ENCODE peak calls at places on chromosomes 11 and 22, in four cellular contexts. T, M, W and D are unnamed samples.

GRCh38 chr11:135033545-135033944 is 621.5 kb upstream of the B3GAT1 start:
- DNase-seq in W (no peak), M (no peak), T (peak; percentile 82), D (no peak)

GRCh38 chr22:50473855-50474671 is 772 bp downstream of the SBF1 start:
- DNase-seq in W (no peak), T (peak; percentile 69), M (peak; percentile 26), D (no peak)

GRCh38 chr11:13141731-13142724 is 132.9 kb downstream of the RASSF10 start:
- DNase-seq in M (no peak), W (no peak), T (no peak), D (no peak)

GRCh38 chr11:117597083-117597482 is 199.9 kb downstream of the DSCAML1 start:
- DNase-seq in W (peak; percentile 20), T (peak; percentile 89), M (no peak), D (no peak)

GRCh38 chr11:76025068-76025467 is 181.2 kb downstream of the WNT11 start:
- DNase-seq in M (no peak), W (no peak), T (no peak), D (no peak)

GRCh38 chr11:19753451-19754041 is 40.9 kb downstream of the NAV2 start:
- DNase-seq in W (no peak), M (no peak), T (no peak), D (no peak)

GRCh38 chr11:117997436-117998200 is 11.4 kb downstream of the IL10RA start:
- DNase-seq in T (no peak), M (no peak), W (no peak), D (no peak)

GRCh38 chr11:8658210-8658968 is 24.1 kb downstream of the TRIM66 start:
- DNase-seq in M (no peak), T (no peak), W (no peak), D (no peak)

GRCh38 chr11:128632151-128632791 is 44.9 kb upstream of the ETS1 start:
- DNase-seq in T (no peak), M (no peak), W (no peak), D (no peak)

GRCh38 chr22:38051900-38052862 is 5.0 kb upstream of the PICK1 start:
- DNase-seq in M (peak; percentile 70), W (peak; percentile 60), T (peak; percentile 68), D (peak; percentile 81)

GRCh38 chr22:20889025-20889704 is 28.0 kb upstream of the CRKL start:
- DNase-seq in M (no peak), T (no peak), W (no peak), D (no peak)

GRCh38 chr11:73308963-73309960 is 1.2 kb downstream of the ARHGEF17 start:
- DNase-seq in W (no peak), T (peak; percentile 97), M (no peak), D (no peak)

GRCh38 chr11:107827041-107827440 is 31.5 kb downstream of the SLC35F2 start:
- DNase-seq in T (no peak), M (no peak), W (no peak), D (no peak)

GRCh38 chr11:64230985-64231365 is 627 bp downstream of the DNAJC4 start:
- DNase-seq in W (no peak), M (no peak), T (no peak), D (no peak)

GRCh38 chr11:68928481-68928880 is 24.8 kb downstream of the IGHMBP2 start:
- DNase-seq in M (no peak), T (no peak), W (no peak), D (no peak)

GRCh38 chr11:61055776-61056175 is 46.5 kb upstream of the CD5 start:
- DNase-seq in M (no peak), W (no peak), T (no peak), D (no peak)

GRCh38 chr22:28112548-28113043 is 193.5 kb upstream of the PITPNB start:
- DNase-seq in T (no peak), M (no peak), W (no peak), D (no peak)

GRCh38 chr11:64219354-64219684 is 6.7 kb downstream of the TRPT1 start:
- DNase-seq in T (no peak), W (no peak), M (no peak), D (no peak)

GRCh38 chr11:84091212-84091986 is 805.2 kb upstream of the CCDC90B start:
- DNase-seq in W (no peak), M (no peak), T (no peak), D (no peak)

GRCh38 chr11:47946682-47947575 is 33.4 kb upstream of the PTPRJ start:
- DNase-seq in W (no peak), M (peak; percentile 7), T (peak; percentile 54), D (no peak)

GRCh38 chr11:70016666-70017347 is 61.3 kb upstream of the ANO1 start:
- DNase-seq in T (no peak), W (no peak), M (no peak), D (no peak)

GRCh38 chr11:106276859-106277436 is 199.5 kb downstream of the AASDHPPT start:
- DNase-seq in T (no peak), W (no peak), M (no peak), D (no peak)

GRCh38 chr22:36144886-36145541 is 15.5 kb downstream of the APOL3 start:
- DNase-seq in W (no peak), T (peak; percentile 11), M (no peak), D (no peak)

GRCh38 chr11:115379528-115379927 is 124.7 kb downstream of the CADM1 start:
- DNase-seq in M (no peak), T (no peak), W (no peak), D (peak; percentile 1)

GRCh38 chr11:3103076-3103475 is 45.9 kb upstream of the CARS1 start:
- DNase-seq in M (no peak), W (no peak), T (no peak), D (no peak)

GRCh38 chr22:17870408-17870807 is 96.1 kb upstream of the BID start:
- DNase-seq in W (no peak), M (no peak), T (no peak), D (no peak)

GRCh38 chr22:19480789-19481188 is 1.1 kb downstream of the CDC45 start:
- DNase-seq in T (no peak), W (no peak), M (no peak), D (no peak)

GRCh38 chr11:18239655-18240054 is 3.1 kb upstream of the SAA4 start:
- DNase-seq in M (no peak), W (no peak), T (no peak), D (no peak)

GRCh38 chr11:67287355-67288197 is 1.5 kb upstream of the ANKRD13D start:
- DNase-seq in M (no peak), W (no peak), T (no peak), D (no peak)

GRCh38 chr11:94857337-94857736 is 89.2 kb downstream of the AMOTL1 start:
- DNase-seq in W (no peak), T (no peak), M (no peak), D (no peak)

GRCh38 chr11:66421492-66422205 is 814 bp downstream of the NPAS4 start:
- DNase-seq in M (peak; percentile 71), T (peak; percentile 96), W (peak; percentile 69), D (peak; percentile 75)